ENCODE peak calls at places on chromosomes 11 and 22, in nine cellular contexts. One of them, this sample, is unnamed.

GRCh38 chr11:368414-369335 is 624 bp upstream of the B4GALNT4 start:
- DNase-seq in HAP-1: peak; percentile 52
- DNase-seq in NCI-H1436: no peak
- DNase-seq in stimulated activated CD4-positive, alpha-beta T cell treated with anti-CD3 and anti-CD28 coated beads, Interleukin-15, amount 100 ng/mL, for 1 hour: no peak
- DNase-seq in NCI-H2227 treated with DMSO at 0.1 percent for 48 hours: no peak
- DNase-seq in IMR-90: peak; percentile 18
- DNase-seq in AG08395: peak; percentile 39
- DNase-seq in activated CD4-positive, CD25-positive, alpha-beta regulatory T cell treated with anti-CD3 and anti-CD28 coated beads, Interleukin-2, amount 50 U/mL, for 72 hours: no peak
- DNase-seq in activated CD8-positive, alpha-beta memory T cell treated with anti-CD3 and anti-CD28 coated beads for 24 hours: no peak
- DNase-seq in this sample: no peak

GRCh38 chr11:105609832-105610781 is at the start of gene GRIA4:
- DNase-seq in NCI-H1436: no peak
- DNase-seq in NCI-H2227 treated with DMSO at 0.1 percent for 48 hours: peak; percentile 80
- DNase-seq in HAP-1: peak; percentile 9
- DNase-seq in IMR-90: peak; percentile 74
- DNase-seq in activated CD8-positive, alpha-beta memory T cell treated with anti-CD3 and anti-CD28 coated beads for 24 hours: no peak
- DNase-seq in AG08395: peak; percentile 46
- DNase-seq in stimulated activated CD4-positive, alpha-beta T cell treated with anti-CD3 and anti-CD28 coated beads, Interleukin-15, amount 100 ng/mL, for 1 hour: no peak
- DNase-seq in activated CD4-positive, CD25-positive, alpha-beta regulatory T cell treated with anti-CD3 and anti-CD28 coated beads, Interleukin-2, amount 50 U/mL, for 72 hours: no peak
- DNase-seq in this sample: peak; percentile 85

GRCh38 chr11:11993814-11994213 is 14.6 kb downstream of the DKK3 start:
- DNase-seq in activated CD4-positive, CD25-positive, alpha-beta regulatory T cell treated with anti-CD3 and anti-CD28 coated beads, Interleukin-2, amount 50 U/mL, for 72 hours: no peak
- DNase-seq in stimulated activated CD4-positive, alpha-beta T cell treated with anti-CD3 and anti-CD28 coated beads, Interleukin-15, amount 100 ng/mL, for 1 hour: no peak
- DNase-seq in IMR-90: peak; percentile 86
- DNase-seq in AG08395: peak; percentile 82
- DNase-seq in HAP-1: no peak
- DNase-seq in NCI-H2227 treated with DMSO at 0.1 percent for 48 hours: no peak
- DNase-seq in NCI-H1436: no peak
- DNase-seq in activated CD8-positive, alpha-beta memory T cell treated with anti-CD3 and anti-CD28 coated beads for 24 hours: no peak
- DNase-seq in this sample: peak; percentile 72

GRCh38 chr11:2342981-2343380 is 34.1 kb upstream of the CD81 start:
- DNase-seq in activated CD8-positive, alpha-beta memory T cell treated with anti-CD3 and anti-CD28 coated beads for 24 hours: no peak
- DNase-seq in AG08395: no peak
- DNase-seq in activated CD4-positive, CD25-positive, alpha-beta regulatory T cell treated with anti-CD3 and anti-CD28 coated beads, Interleukin-2, amount 50 U/mL, for 72 hours: no peak
- DNase-seq in IMR-90: peak; percentile 12
- DNase-seq in NCI-H1436: no peak
- DNase-seq in HAP-1: no peak
- DNase-seq in stimulated activated CD4-positive, alpha-beta T cell treated with anti-CD3 and anti-CD28 coated beads, Interleukin-15, amount 100 ng/mL, for 1 hour: no peak
- DNase-seq in NCI-H2227 treated with DMSO at 0.1 percent for 48 hours: no peak
- DNase-seq in this sample: no peak

GRCh38 chr11:33690290-33691050 is 10.2 kb downstream of the C11orf91 start:
- DNase-seq in NCI-H2227 treated with DMSO at 0.1 percent for 48 hours: no peak
- DNase-seq in NCI-H1436: no peak
- DNase-seq in activated CD4-positive, CD25-positive, alpha-beta regulatory T cell treated with anti-CD3 and anti-CD28 coated beads, Interleukin-2, amount 50 U/mL, for 72 hours: no peak
- DNase-seq in AG08395: peak; percentile 90
- DNase-seq in IMR-90: peak; percentile 99
- DNase-seq in stimulated activated CD4-positive, alpha-beta T cell treated with anti-CD3 and anti-CD28 coated beads, Interleukin-15, amount 100 ng/mL, for 1 hour: no peak
- DNase-seq in activated CD8-positive, alpha-beta memory T cell treated with anti-CD3 and anti-CD28 coated beads for 24 hours: no peak
- DNase-seq in HAP-1: no peak
- DNase-seq in this sample: peak; percentile 71

GRCh38 chr11:64101461-64101860 is 64.5 kb downstream of the MACROD1 start:
- DNase-seq in NCI-H2227 treated with DMSO at 0.1 percent for 48 hours: peak; percentile 54
- DNase-seq in activated CD4-positive, CD25-positive, alpha-beta regulatory T cell treated with anti-CD3 and anti-CD28 coated beads, Interleukin-2, amount 50 U/mL, for 72 hours: no peak
- DNase-seq in activated CD8-positive, alpha-beta memory T cell treated with anti-CD3 and anti-CD28 coated beads for 24 hours: no peak
- DNase-seq in HAP-1: no peak
- DNase-seq in NCI-H1436: no peak
- DNase-seq in AG08395: peak; percentile 52
- DNase-seq in IMR-90: no peak
- DNase-seq in stimulated activated CD4-positive, alpha-beta T cell treated with anti-CD3 and anti-CD28 coated beads, Interleukin-15, amount 100 ng/mL, for 1 hour: no peak
- DNase-seq in this sample: peak; percentile 70

GRCh38 chr22:49699476-49699875 is 128.2 kb downstream of the BRD1 start:
- DNase-seq in activated CD8-positive, alpha-beta memory T cell treated with anti-CD3 and anti-CD28 coated beads for 24 hours: no peak
- DNase-seq in NCI-H2227 treated with DMSO at 0.1 percent for 48 hours: no peak
- DNase-seq in stimulated activated CD4-positive, alpha-beta T cell treated with anti-CD3 and anti-CD28 coated beads, Interleukin-15, amount 100 ng/mL, for 1 hour: no peak
- DNase-seq in HAP-1: no peak
- DNase-seq in NCI-H1436: no peak
- DNase-seq in activated CD4-positive, CD25-positive, alpha-beta regulatory T cell treated with anti-CD3 and anti-CD28 coated beads, Interleukin-2, amount 50 U/mL, for 72 hours: no peak
- DNase-seq in AG08395: no peak
- DNase-seq in IMR-90: no peak
- DNase-seq in this sample: no peak

GRCh38 chr11:44007746-44008501 is 39.9 kb upstream of the ACCSL start:
- DNase-seq in NCI-H1436: no peak
- DNase-seq in activated CD4-positive, CD25-positive, alpha-beta regulatory T cell treated with anti-CD3 and anti-CD28 coated beads, Interleukin-2, amount 50 U/mL, for 72 hours: no peak
- DNase-seq in stimulated activated CD4-positive, alpha-beta T cell treated with anti-CD3 and anti-CD28 coated beads, Interleukin-15, amount 100 ng/mL, for 1 hour: no peak
- DNase-seq in activated CD8-positive, alpha-beta memory T cell treated with anti-CD3 and anti-CD28 coated beads for 24 hours: peak; percentile 37
- DNase-seq in IMR-90: no peak
- DNase-seq in NCI-H2227 treated with DMSO at 0.1 percent for 48 hours: no peak
- DNase-seq in AG08395: peak; percentile 60
- DNase-seq in HAP-1: peak; percentile 3
- DNase-seq in this sample: peak; percentile 10

GRCh38 chr11:69040581-69041260 is 8.0 kb upstream of the TPCN2 start:
- DNase-seq in activated CD4-positive, CD25-positive, alpha-beta regulatory T cell treated with anti-CD3 and anti-CD28 coated beads, Interleukin-2, amount 50 U/mL, for 72 hours: no peak
- DNase-seq in NCI-H2227 treated with DMSO at 0.1 percent for 48 hours: no peak
- DNase-seq in IMR-90: peak; percentile 86
- DNase-seq in stimulated activated CD4-positive, alpha-beta T cell treated with anti-CD3 and anti-CD28 coated beads, Interleukin-15, amount 100 ng/mL, for 1 hour: no peak
- DNase-seq in AG08395: peak; percentile 51
- DNase-seq in HAP-1: peak; percentile 61
- DNase-seq in NCI-H1436: no peak
- DNase-seq in activated CD8-positive, alpha-beta memory T cell treated with anti-CD3 and anti-CD28 coated beads for 24 hours: no peak
- DNase-seq in this sample: no peak

GRCh38 chr11:44658451-44658850 is 68.3 kb upstream of the TSPAN18 start:
- DNase-seq in NCI-H1436: no peak
- DNase-seq in HAP-1: peak; percentile 51
- DNase-seq in activated CD8-positive, alpha-beta memory T cell treated with anti-CD3 and anti-CD28 coated beads for 24 hours: no peak
- DNase-seq in stimulated activated CD4-positive, alpha-beta T cell treated with anti-CD3 and anti-CD28 coated beads, Interleukin-15, amount 100 ng/mL, for 1 hour: no peak
- DNase-seq in activated CD4-positive, CD25-positive, alpha-beta regulatory T cell treated with anti-CD3 and anti-CD28 coated beads, Interleukin-2, amount 50 U/mL, for 72 hours: no peak
- DNase-seq in AG08395: peak; percentile 24
- DNase-seq in IMR-90: peak; percentile 13
- DNase-seq in NCI-H2227 treated with DMSO at 0.1 percent for 48 hours: no peak
- DNase-seq in this sample: no peak

GRCh38 chr11:46635557-46636139 is 18.3 kb downstream of the ATG13 start:
- DNase-seq in stimulated activated CD4-positive, alpha-beta T cell treated with anti-CD3 and anti-CD28 coated beads, Interleukin-15, amount 100 ng/mL, for 1 hour: no peak
- DNase-seq in activated CD8-positive, alpha-beta memory T cell treated with anti-CD3 and anti-CD28 coated beads for 24 hours: no peak
- DNase-seq in AG08395: no peak
- DNase-seq in IMR-90: no peak
- DNase-seq in NCI-H1436: no peak
- DNase-seq in NCI-H2227 treated with DMSO at 0.1 percent for 48 hours: no peak
- DNase-seq in HAP-1: no peak
- DNase-seq in activated CD4-positive, CD25-positive, alpha-beta regulatory T cell treated with anti-CD3 and anti-CD28 coated beads, Interleukin-2, amount 50 U/mL, for 72 hours: no peak
- DNase-seq in this sample: no peak

GRCh38 chr11:69442807-69443137 is 38.7 kb upstream of the LINC01488 start:
- DNase-seq in AG08395: peak; percentile 80
- DNase-seq in IMR-90: peak; percentile 60
- DNase-seq in activated CD4-positive, CD25-positive, alpha-beta regulatory T cell treated with anti-CD3 and anti-CD28 coated beads, Interleukin-2, amount 50 U/mL, for 72 hours: no peak
- DNase-seq in NCI-H2227 treated with DMSO at 0.1 percent for 48 hours: no peak
- DNase-seq in activated CD8-positive, alpha-beta memory T cell treated with anti-CD3 and anti-CD28 coated beads for 24 hours: no peak
- DNase-seq in NCI-H1436: no peak
- DNase-seq in stimulated activated CD4-positive, alpha-beta T cell treated with anti-CD3 and anti-CD28 coated beads, Interleukin-15, amount 100 ng/mL, for 1 hour: no peak
- DNase-seq in HAP-1: no peak
- DNase-seq in this sample: no peak

GRCh38 chr11:96067160-96067559 is 143.3 kb upstream of the MTMR2 start:
- DNase-seq in IMR-90: no peak
- DNase-seq in activated CD8-positive, alpha-beta memory T cell treated with anti-CD3 and anti-CD28 coated beads for 24 hours: no peak
- DNase-seq in AG08395: no peak
- DNase-seq in HAP-1: no peak
- DNase-seq in NCI-H2227 treated with DMSO at 0.1 percent for 48 hours: no peak
- DNase-seq in activated CD4-positive, CD25-positive, alpha-beta regulatory T cell treated with anti-CD3 and anti-CD28 coated beads, Interleukin-2, amount 50 U/mL, for 72 hours: no peak
- DNase-seq in NCI-H1436: no peak
- DNase-seq in stimulated activated CD4-positive, alpha-beta T cell treated with anti-CD3 and anti-CD28 coated beads, Interleukin-15, amount 100 ng/mL, for 1 hour: no peak
- DNase-seq in this sample: no peak

This sample was measured in head of caudate nucleus.